ENCODE peak calls at places on chromosomes 3 and 15, in five cellular contexts. A is H1, B is HL-60, O is GM12878, Z is HepG2. X is an unnamed sample.

GRCh38 chr3:28476194-28476593 is 127.6 kb upstream of the AZI2 start:
- DNase-seq in O (peak; percentile 5), B (peak; percentile 7), A (no peak), Z (peak; percentile 23), X (peak; percentile 11)

GRCh38 chr15:51403072-51403878 is 61.8 kb downstream of the GLDN start:
- DNase-seq in Z (peak; percentile 15), B (no peak), O (no peak), A (no peak), X (no peak)

GRCh38 chr3:8507496-8507895 is 5.9 kb downstream of the LMCD1 start:
- DNase-seq in O (no peak), A (no peak), Z (no peak), B (no peak), X (no peak)

GRCh38 chr3:58635371-58636285 is 30.9 kb downstream of the FAM3D start:
- DNase-seq in B (no peak), A (no peak), Z (no peak), O (no peak), X (peak; percentile 13)

GRCh38 chr3:52471371-52472238 is 16.2 kb downstream of the NISCH start:
- DNase-seq in A (no peak), Z (no peak), O (no peak), B (no peak), X (no peak)

GRCh38 chr3:100899440-100900091 is 93.7 kb downstream of the ABI3BP start:
- DNase-seq in Z (no peak), A (no peak), O (peak; percentile 28), B (no peak), X (no peak)

GRCh38 chr3:159637895-159638542 is 350.6 kb upstream of the IL12A start:
- DNase-seq in A (no peak), B (no peak), Z (no peak), O (no peak), X (no peak)

GRCh38 chr3:32238816-32239637 is 547 bp downstream of the CMTM8 start:
- DNase-seq in O (no peak), A (no peak), Z (no peak), B (peak; percentile 14), X (no peak)

GRCh38 chr3:133988631-133989161 is 41.0 kb downstream of the SLCO2A1 start:
- DNase-seq in B (no peak), Z (no peak), O (no peak), A (peak; percentile 34), X (no peak)

GRCh38 chr3:89145995-89146394 is 38.6 kb downstream of the EPHA3 start:
- DNase-seq in Z (peak; percentile 0), B (no peak), A (no peak), O (no peak), X (no peak)

GRCh38 chr3:30649572-30650310 is 43.3 kb downstream of the TGFBR2 start:
- DNase-seq in B (no peak), A (no peak), Z (no peak), O (no peak), X (no peak)

GRCh38 chr15:57506422-57506821 is 85.3 kb upstream of the MYZAP start:
- DNase-seq in B (no peak), A (no peak), O (no peak), Z (no peak), X (no peak)

GRCh38 chr15:94269954-94270353 is 38.6 kb downstream of the MCTP2 start:
- DNase-seq in A (no peak), O (no peak), B (no peak), Z (no peak), X (no peak)

GRCh38 chr3:69051796-69052566 is at the start of gene TMF1:
- DNase-seq in B (peak; percentile 98), Z (peak; percentile 98), O (peak; percentile 97), A (peak; percentile 97), X (peak; percentile 89)

GRCh38 chr15:62894322-62895085 is 148.0 kb upstream of the TPM1 start:
- DNase-seq in A (no peak), B (no peak), O (no peak), Z (no peak), X (no peak)

GRCh38 chr3:195549001-195549400 is 5.9 kb upstream of the PPP1R2 start:
- DNase-seq in Z (no peak), A (no peak), O (no peak), B (no peak), X (no peak)

GRCh38 chr3:4396599-4396998 is 70.5 kb downstream of the SUMF1 start:
- DNase-seq in B (no peak), Z (no peak), O (no peak), A (no peak), X (no peak)

GRCh38 chr3:51710631-51711351 is 3.9 kb downstream of the GRM2 start:
- DNase-seq in O (no peak), A (no peak), Z (no peak), B (no peak), X (no peak)

GRCh38 chr3:45253316-45253715 is 27.2 kb upstream of the TMEM158 start:
- DNase-seq in A (no peak), B (no peak), Z (no peak), O (no peak), X (no peak)

GRCh38 chr3:135623558-135623957 is 342.0 kb upstream of the PPP2R3A start:
- DNase-seq in Z (no peak), B (no peak), O (no peak), A (no peak), X (no peak)

GRCh38 chr3:49513494-49514179 is 40.6 kb upstream of the BSN start:
- DNase-seq in B (no peak), A (no peak), O (no peak), Z (no peak), X (no peak)

GRCh38 chr3:126959144-126959920 is 23.6 kb upstream of the PLXNA1 start:
- DNase-seq in Z (no peak), B (no peak), A (no peak), O (no peak), X (no peak)

GRCh38 chr3:193452338-193452737 is 73.8 kb upstream of the ATP13A5 start:
- DNase-seq in A (no peak), O (no peak), Z (no peak), B (no peak), X (no peak)

GRCh38 chr15:33068531-33068990 is 126.0 kb downstream of the FMN1 start:
- DNase-seq in Z (peak; percentile 6), B (no peak), O (no peak), A (no peak), X (no peak)

GRCh38 chr3:151216641-151217040 is 13.6 kb upstream of the GPR171 start:
- DNase-seq in Z (no peak), A (no peak), B (no peak), O (no peak), X (no peak)

GRCh38 chr3:10783360-10784346 is 32.4 kb upstream of the SLC6A11 start:
- DNase-seq in B (no peak), Z (peak; percentile 36), A (peak; percentile 5), O (no peak), X (peak; percentile 60)

GRCh38 chr15:90004671-90005070 is 3.5 kb downstream of the ZNF710 start:
- DNase-seq in B (peak; percentile 68), A (no peak), O (no peak), Z (peak; percentile 71), X (no peak)

DNA sequence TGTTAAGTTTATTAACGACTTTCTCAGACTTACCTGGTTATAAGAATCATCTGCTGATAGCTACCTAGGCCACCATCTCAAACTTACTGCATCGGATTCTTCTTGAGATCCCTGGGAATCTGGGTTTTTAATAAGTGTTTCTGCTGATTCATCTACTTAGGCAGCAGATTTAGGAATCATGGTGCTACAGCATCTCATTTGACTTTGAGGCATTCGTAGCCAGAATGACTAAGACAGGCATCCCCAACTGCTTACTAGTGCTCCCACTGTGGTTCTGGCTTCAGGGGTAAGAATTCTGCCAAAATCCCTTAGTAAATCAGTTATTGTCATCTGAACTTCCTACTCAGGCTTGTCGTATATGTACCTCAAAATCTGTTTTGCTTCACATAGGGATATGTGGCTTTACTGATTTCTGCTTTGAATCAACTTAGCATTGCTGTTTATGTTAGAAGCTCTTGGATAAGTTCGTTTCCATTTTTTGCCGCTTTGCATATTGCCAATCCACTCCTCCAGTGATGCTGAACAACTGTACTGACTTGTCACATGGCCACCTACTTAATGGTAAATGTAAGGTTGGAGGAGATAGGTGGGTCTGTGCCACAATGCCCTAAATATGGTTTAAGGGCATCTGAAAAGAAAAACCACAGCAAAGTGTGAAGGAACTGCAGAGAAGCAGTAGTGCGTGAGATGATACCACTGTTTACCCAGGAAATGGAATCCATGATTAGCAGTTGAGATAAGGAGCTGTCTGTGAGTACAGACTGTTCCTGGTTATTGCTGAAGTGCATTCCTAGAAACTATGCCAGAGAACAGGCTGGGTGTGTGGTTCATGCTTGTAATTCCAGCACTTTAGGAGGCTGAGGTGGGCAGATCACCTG is 60.3 kb downstream of the MAP6D1 start:
- DNase-seq in Z (no peak), O (no peak), B (no peak), A (no peak), X (no peak)
- TF ChIP-seq GABPA in Z (no peak), O (no peak), B (no peak), A (no peak), X (no peak)

GRCh38 chr3:25821746-25822573 is 32.1 kb downstream of the OXSM start:
- DNase-seq in O (no peak), A (no peak), Z (no peak), B (no peak), X (no peak)

GRCh38 chr3:25818335-25818734 is 28.4 kb downstream of the OXSM start:
- DNase-seq in O (no peak), Z (no peak), B (no peak), A (no peak), X (no peak)

GRCh38 chr3:25820816-25821486 is 31.1 kb downstream of the OXSM start:
- DNase-seq in B (no peak), A (no peak), O (no peak), Z (no peak), X (no peak)

GRCh38 chr3:25817638-25818037 is 27.7 kb downstream of the OXSM start:
- DNase-seq in A (no peak), B (no peak), O (no peak), Z (no peak), X (no peak)

GRCh38 chr3:25820372-25820771 is 30.5 kb downstream of the OXSM start:
- DNase-seq in Z (no peak), B (no peak), O (no peak), A (peak; percentile 33), X (no peak)
- TF ChIP-seq GABPA in Z (no peak), B (no peak), O (no peak), A (no peak), X (no peak)

GRCh38 chr3:140007946-140008692 is 73.1 kb downstream of the CLSTN2 start:
- DNase-seq in O (no peak), B (no peak), Z (no peak), A (no peak), X (no peak)
- TF ChIP-seq GABPA in O (no peak), B (no peak), Z (no peak), A (no peak), X (no peak)

DNA sequence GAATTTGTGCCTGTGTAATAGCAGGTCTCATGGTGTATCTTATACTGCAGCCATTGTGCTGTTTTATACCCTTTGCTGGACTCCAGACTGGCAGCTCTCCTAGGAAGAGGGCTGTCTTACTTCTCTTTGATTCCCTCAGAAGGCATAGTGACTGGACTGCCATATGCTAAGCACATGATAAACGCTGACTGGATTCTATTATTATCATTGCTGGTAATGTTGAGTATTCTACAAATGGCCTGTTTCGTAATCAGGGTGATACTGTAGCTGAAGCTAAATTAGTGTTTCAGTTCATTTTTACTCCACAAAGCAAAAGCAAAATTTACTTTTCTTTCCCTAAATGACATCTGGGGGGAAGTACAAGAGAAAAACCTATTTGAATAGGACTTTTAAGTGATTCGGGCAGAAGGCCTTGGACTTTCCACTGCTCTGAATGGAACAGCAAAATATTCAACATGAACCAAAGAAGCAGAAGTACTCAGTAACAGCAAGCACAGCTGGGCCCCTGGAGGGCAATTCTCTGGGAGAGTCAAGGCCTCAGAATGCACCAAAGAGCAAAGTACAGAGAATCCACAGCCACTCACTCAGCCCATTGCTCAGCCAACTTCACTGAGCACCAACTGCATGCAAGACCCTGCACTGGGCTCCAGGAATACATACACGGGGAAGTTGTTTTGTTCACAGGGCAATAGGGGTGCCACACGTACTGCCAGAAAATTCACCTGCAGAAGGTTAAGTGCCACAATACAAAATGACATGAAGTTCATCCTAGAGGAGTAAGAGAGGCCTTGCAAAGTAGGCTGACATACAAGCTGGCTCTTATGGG is 7.9 kb upstream of the BCL2A1 start:
- DNase-seq in A (no peak), O (peak; percentile 95), B (no peak), Z (peak; percentile 87), X (no peak)
- TF ChIP-seq GABPA in A (no peak), O (peak; percentile 43), B (no peak), Z (no peak), X (no peak)